ENCODE peak calls at places on chromosomes 6 and 20, in seven cellular contexts. One of them, this sample, is unnamed.

GRCh38 chr20:62942456-62942855 is 4.5 kb downstream of the GID8 start:
- DNase-seq in glomerular endothelial cell: no peak
- DNase-seq in ureter: no peak
- DNase-seq in neural progenitor cell: no peak
- DNase-seq in stimulated activated CD4-positive, alpha-beta T cell treated with anti-CD3 and anti-CD28 coated beads, TNF-alpha, amount 100 ng/mL, for 4 hours: no peak
- DNase-seq in activated effector memory CD4-positive, alpha-beta T cell treated with anti-CD3 and anti-CD28 coated beads, Interleukin-2, amount 50 U/mL, for 16 hours: no peak
- DNase-seq in fibroblast of the conjunctiva: no peak
- DNase-seq in this sample: no peak

GRCh38 chr20:53413188-53413631 is 180.4 kb downstream of the ZNF217 start:
- DNase-seq in stimulated activated CD4-positive, alpha-beta T cell treated with anti-CD3 and anti-CD28 coated beads, TNF-alpha, amount 100 ng/mL, for 4 hours: peak; percentile 7
- DNase-seq in neural progenitor cell: peak; percentile 67
- DNase-seq in glomerular endothelial cell: no peak
- DNase-seq in ureter: no peak
- DNase-seq in activated effector memory CD4-positive, alpha-beta T cell treated with anti-CD3 and anti-CD28 coated beads, Interleukin-2, amount 50 U/mL, for 16 hours: peak; percentile 79
- DNase-seq in fibroblast of the conjunctiva: no peak
- DNase-seq in this sample: peak; percentile 59

GRCh38 chr6:29763491-29764289 is 40.5 kb downstream of the HLA-F start:
- DNase-seq in neural progenitor cell: no peak
- DNase-seq in activated effector memory CD4-positive, alpha-beta T cell treated with anti-CD3 and anti-CD28 coated beads, Interleukin-2, amount 50 U/mL, for 16 hours: no peak
- DNase-seq in stimulated activated CD4-positive, alpha-beta T cell treated with anti-CD3 and anti-CD28 coated beads, TNF-alpha, amount 100 ng/mL, for 4 hours: no peak
- DNase-seq in ureter: no peak
- DNase-seq in fibroblast of the conjunctiva: peak; percentile 77
- DNase-seq in glomerular endothelial cell: peak; percentile 91
- DNase-seq in this sample: no peak

GRCh38 chr6:4613795-4614194 is 162.4 kb upstream of the CDYL start:
- DNase-seq in stimulated activated CD4-positive, alpha-beta T cell treated with anti-CD3 and anti-CD28 coated beads, TNF-alpha, amount 100 ng/mL, for 4 hours: no peak
- DNase-seq in neural progenitor cell: no peak
- DNase-seq in fibroblast of the conjunctiva: no peak
- DNase-seq in glomerular endothelial cell: no peak
- DNase-seq in activated effector memory CD4-positive, alpha-beta T cell treated with anti-CD3 and anti-CD28 coated beads, Interleukin-2, amount 50 U/mL, for 16 hours: no peak
- DNase-seq in ureter: no peak
- DNase-seq in this sample: no peak

GRCh38 chr6:54493138-54493537 is 184.9 kb downstream of the TINAG start:
- DNase-seq in glomerular endothelial cell: no peak
- DNase-seq in neural progenitor cell: no peak
- DNase-seq in fibroblast of the conjunctiva: peak; percentile 29
- DNase-seq in activated effector memory CD4-positive, alpha-beta T cell treated with anti-CD3 and anti-CD28 coated beads, Interleukin-2, amount 50 U/mL, for 16 hours: no peak
- DNase-seq in ureter: no peak
- DNase-seq in stimulated activated CD4-positive, alpha-beta T cell treated with anti-CD3 and anti-CD28 coated beads, TNF-alpha, amount 100 ng/mL, for 4 hours: no peak
- DNase-seq in this sample: no peak

GRCh38 chr20:32510120-32510600 is 75.0 kb downstream of the NOL4L start:
- DNase-seq in glomerular endothelial cell: no peak
- DNase-seq in neural progenitor cell: no peak
- DNase-seq in activated effector memory CD4-positive, alpha-beta T cell treated with anti-CD3 and anti-CD28 coated beads, Interleukin-2, amount 50 U/mL, for 16 hours: no peak
- DNase-seq in stimulated activated CD4-positive, alpha-beta T cell treated with anti-CD3 and anti-CD28 coated beads, TNF-alpha, amount 100 ng/mL, for 4 hours: no peak
- DNase-seq in fibroblast of the conjunctiva: no peak
- DNase-seq in ureter: no peak
- DNase-seq in this sample: no peak

GRCh38 chr6:159434410-159434809 is 258.6 kb downstream of the SOD2 start:
- DNase-seq in fibroblast of the conjunctiva: no peak
- DNase-seq in glomerular endothelial cell: no peak
- DNase-seq in activated effector memory CD4-positive, alpha-beta T cell treated with anti-CD3 and anti-CD28 coated beads, Interleukin-2, amount 50 U/mL, for 16 hours: no peak
- DNase-seq in neural progenitor cell: no peak
- DNase-seq in ureter: no peak
- DNase-seq in stimulated activated CD4-positive, alpha-beta T cell treated with anti-CD3 and anti-CD28 coated beads, TNF-alpha, amount 100 ng/mL, for 4 hours: no peak
- DNase-seq in this sample: no peak

GRCh38 chr20:22503577-22503976 is 80.8 kb downstream of the FOXA2 start:
- DNase-seq in glomerular endothelial cell: no peak
- DNase-seq in stimulated activated CD4-positive, alpha-beta T cell treated with anti-CD3 and anti-CD28 coated beads, TNF-alpha, amount 100 ng/mL, for 4 hours: no peak
- DNase-seq in neural progenitor cell: no peak
- DNase-seq in fibroblast of the conjunctiva: no peak
- DNase-seq in activated effector memory CD4-positive, alpha-beta T cell treated with anti-CD3 and anti-CD28 coated beads, Interleukin-2, amount 50 U/mL, for 16 hours: no peak
- DNase-seq in ureter: no peak
- DNase-seq in this sample: no peak

GRCh38 chr20:51767867-51768758 is at the start of gene ATP9A:
- DNase-seq in activated effector memory CD4-positive, alpha-beta T cell treated with anti-CD3 and anti-CD28 coated beads, Interleukin-2, amount 50 U/mL, for 16 hours: no peak
- DNase-seq in fibroblast of the conjunctiva: no peak
- DNase-seq in ureter: no peak
- DNase-seq in stimulated activated CD4-positive, alpha-beta T cell treated with anti-CD3 and anti-CD28 coated beads, TNF-alpha, amount 100 ng/mL, for 4 hours: no peak
- DNase-seq in neural progenitor cell: peak; percentile 76
- DNase-seq in glomerular endothelial cell: no peak
- DNase-seq in this sample: no peak

GRCh38 chr20:63129376-63129965 is 86.5 kb downstream of the YTHDF1 start:
- DNase-seq in activated effector memory CD4-positive, alpha-beta T cell treated with anti-CD3 and anti-CD28 coated beads, Interleukin-2, amount 50 U/mL, for 16 hours: no peak
- DNase-seq in stimulated activated CD4-positive, alpha-beta T cell treated with anti-CD3 and anti-CD28 coated beads, TNF-alpha, amount 100 ng/mL, for 4 hours: no peak
- DNase-seq in neural progenitor cell: no peak
- DNase-seq in glomerular endothelial cell: no peak
- DNase-seq in fibroblast of the conjunctiva: no peak
- DNase-seq in ureter: peak; percentile 29
- DNase-seq in this sample: no peak

GRCh38 chr20:33120934-33121333 is 41.5 kb downstream of the BPIFB4 start:
- DNase-seq in stimulated activated CD4-positive, alpha-beta T cell treated with anti-CD3 and anti-CD28 coated beads, TNF-alpha, amount 100 ng/mL, for 4 hours: no peak
- DNase-seq in neural progenitor cell: no peak
- DNase-seq in glomerular endothelial cell: no peak
- DNase-seq in fibroblast of the conjunctiva: no peak
- DNase-seq in activated effector memory CD4-positive, alpha-beta T cell treated with anti-CD3 and anti-CD28 coated beads, Interleukin-2, amount 50 U/mL, for 16 hours: no peak
- DNase-seq in ureter: peak; percentile 8
- DNase-seq in this sample: no peak

GRCh38 chr6:125346143-125346925 is 44.6 kb upstream of the HDDC2 start:
- DNase-seq in neural progenitor cell: no peak
- DNase-seq in stimulated activated CD4-positive, alpha-beta T cell treated with anti-CD3 and anti-CD28 coated beads, TNF-alpha, amount 100 ng/mL, for 4 hours: no peak
- DNase-seq in fibroblast of the conjunctiva: no peak
- DNase-seq in ureter: no peak
- DNase-seq in activated effector memory CD4-positive, alpha-beta T cell treated with anti-CD3 and anti-CD28 coated beads, Interleukin-2, amount 50 U/mL, for 16 hours: no peak
- DNase-seq in glomerular endothelial cell: no peak
- DNase-seq in this sample: no peak

GRCh38 chr6:137351890-137352289 is 132.7 kb upstream of the IFNGR1 start:
- DNase-seq in neural progenitor cell: no peak
- DNase-seq in ureter: no peak
- DNase-seq in fibroblast of the conjunctiva: no peak
- DNase-seq in activated effector memory CD4-positive, alpha-beta T cell treated with anti-CD3 and anti-CD28 coated beads, Interleukin-2, amount 50 U/mL, for 16 hours: no peak
- DNase-seq in stimulated activated CD4-positive, alpha-beta T cell treated with anti-CD3 and anti-CD28 coated beads, TNF-alpha, amount 100 ng/mL, for 4 hours: no peak
- DNase-seq in glomerular endothelial cell: no peak
- DNase-seq in this sample: no peak

GRCh38 chr20:20752712-20753111 is 40.3 kb upstream of the RALGAPA2 start:
- DNase-seq in glomerular endothelial cell: no peak
- DNase-seq in neural progenitor cell: no peak
- DNase-seq in fibroblast of the conjunctiva: no peak
- DNase-seq in ureter: no peak
- DNase-seq in stimulated activated CD4-positive, alpha-beta T cell treated with anti-CD3 and anti-CD28 coated beads, TNF-alpha, amount 100 ng/mL, for 4 hours: no peak
- DNase-seq in activated effector memory CD4-positive, alpha-beta T cell treated with anti-CD3 and anti-CD28 coated beads, Interleukin-2, amount 50 U/mL, for 16 hours: no peak
- DNase-seq in this sample: no peak